ENCODE peak calls at places on chromosomes 1 and 21, in seven cellular contexts. T is natural killer cell, X is heart right ventricle, B is mesothelial cell of epicardium, Q is Calu3, J is suprapubic skin, E is thyroid gland. P is an unnamed sample.

GRCh38 chr1:99850458-99850974 is 355 bp downstream of the AGL start:
- DNase-seq in Q (no peak), B (no peak), E (no peak), J (no peak), X (peak; percentile 6), T (no peak), P (no peak)

GRCh38 chr1:229101475-229101874 is 169.4 kb upstream of the RAB4A start:
- DNase-seq in B (no peak), E (no peak), T (no peak), J (no peak), X (no peak), Q (no peak), P (peak; percentile 22)

GRCh38 chr1:57252597-57253306 is 171.1 kb downstream of the DAB1 start:
- DNase-seq in Q (no peak), T (no peak), J (no peak), E (no peak), B (no peak), X (no peak), P (no peak)

GRCh38 chr1:209511169-209511568 is 72.3 kb upstream of the CAMK1G start:
- DNase-seq in X (no peak), Q (no peak), E (no peak), J (no peak), B (no peak), T (no peak), P (no peak)

GRCh38 chr1:146012703-146013565 is 8.6 kb downstream of the HJV start:
- DNase-seq in E (peak; percentile 46), Q (peak; percentile 74), B (no peak), T (peak; percentile 31), X (peak; percentile 60), J (no peak), P (no peak)

GRCh38 chr1:10866314-10867091 is 70.1 kb upstream of the CASZ1 start:
- DNase-seq in J (no peak), E (peak; percentile 13), T (no peak), B (no peak), Q (peak; percentile 4), X (no peak), P (no peak)

GRCh38 chr1:178496410-178497135 is at the start of gene CLEC20A:
- DNase-seq in X (no peak), Q (no peak), E (no peak), J (no peak), B (no peak), T (no peak), P (no peak)

GRCh38 chr1:45583666-45584350 is at the start of gene NASP:
- DNase-seq in E (peak; percentile 89), B (peak; percentile 79), T (peak; percentile 96), J (peak; percentile 96), X (peak; percentile 90), Q (peak; percentile 92), P (peak; percentile 92)

GRCh38 chr21:30689822-30690221 is 28.8 kb downstream of the KRTAP21-3 start:
- DNase-seq in T (no peak), Q (no peak), B (no peak), J (no peak), X (no peak), E (no peak), P (no peak)

GRCh38 chr1:22030057-22030456 is 22.5 kb upstream of the CDC42 start:
- DNase-seq in T (no peak), Q (no peak), E (no peak), J (no peak), B (no peak), X (no peak), P (no peak)

GRCh38 chr1:22026924-22027289 is 25.4 kb downstream of the CELA3A start:
- DNase-seq in E (no peak), J (no peak), T (no peak), X (no peak), B (no peak), Q (no peak), P (no peak)

GRCh38 chr1:22025368-22026154 is 24.1 kb downstream of the CELA3A start:
- DNase-seq in T (peak; percentile 80), E (peak; percentile 82), J (peak; percentile 95), B (peak; percentile 68), X (peak; percentile 91), Q (peak; percentile 81), P (peak; percentile 86)

GRCh38 chr1:22021061-22021460 is 19.6 kb downstream of the CELA3A start:
- DNase-seq in Q (no peak), X (no peak), T (no peak), J (no peak), B (no peak), E (no peak), P (no peak)

DNA sequence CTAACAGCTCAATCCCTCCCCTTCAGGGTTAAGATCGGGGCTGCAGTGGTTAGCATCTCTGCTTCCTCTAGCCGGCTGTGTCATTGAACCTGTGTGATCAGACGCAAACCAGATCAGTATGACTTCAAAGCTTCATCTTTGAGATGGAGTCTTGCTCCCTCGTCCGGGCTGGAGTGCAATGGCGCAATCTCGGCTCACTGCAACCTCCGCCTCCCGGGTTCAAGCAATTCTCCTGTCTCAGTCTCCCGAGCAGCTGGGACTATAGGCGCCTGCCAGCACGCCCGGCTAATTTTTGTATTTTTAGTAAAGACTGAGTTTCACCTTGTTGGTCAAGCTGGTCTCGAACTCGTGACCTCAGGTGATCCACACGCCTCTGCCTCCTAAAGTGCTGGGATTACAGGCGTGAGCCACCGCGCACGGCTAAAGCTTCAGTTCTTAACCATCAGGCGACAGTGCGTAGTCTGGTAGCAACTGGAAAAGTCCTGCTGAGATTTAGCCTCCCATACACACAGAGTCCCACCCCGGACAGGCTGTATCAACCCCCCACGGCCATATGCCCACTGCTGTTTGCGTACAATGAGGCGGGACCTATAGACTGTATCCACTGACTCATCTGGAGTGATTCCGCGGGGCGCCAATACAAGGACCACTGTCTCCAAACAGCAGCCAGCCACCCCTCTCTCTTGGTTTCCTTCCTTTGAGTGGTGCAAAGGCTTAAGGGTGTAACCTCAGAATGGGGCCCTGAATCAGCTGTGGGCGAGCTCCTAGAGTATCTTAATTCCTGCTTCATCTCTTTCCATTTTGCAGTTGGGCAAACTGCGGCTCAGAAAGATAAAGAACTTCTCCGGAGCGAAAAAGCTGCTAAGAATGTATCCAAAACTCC is 23.3 kb downstream of the CELA3A start:
- DNase-seq in X (peak; percentile 65), Q (no peak), B (no peak), T (peak; percentile 77), E (peak; percentile 51), J (peak; percentile 85), P (no peak)
- TF ChIP-seq CTCF in X (no peak), Q (no peak), B (no peak), T (no peak), E (no peak), J (no peak), P (no peak)

GRCh38 chr1:34398916-34399275 is 222.2 kb downstream of the C1orf94 start:
- DNase-seq in T (no peak), E (no peak), J (no peak), B (no peak), X (no peak), Q (no peak), P (no peak)
- TF ChIP-seq CTCF in T (no peak), E (no peak), J (no peak), B (no peak), X (no peak), Q (no peak), P (peak; percentile 46)

DNA sequence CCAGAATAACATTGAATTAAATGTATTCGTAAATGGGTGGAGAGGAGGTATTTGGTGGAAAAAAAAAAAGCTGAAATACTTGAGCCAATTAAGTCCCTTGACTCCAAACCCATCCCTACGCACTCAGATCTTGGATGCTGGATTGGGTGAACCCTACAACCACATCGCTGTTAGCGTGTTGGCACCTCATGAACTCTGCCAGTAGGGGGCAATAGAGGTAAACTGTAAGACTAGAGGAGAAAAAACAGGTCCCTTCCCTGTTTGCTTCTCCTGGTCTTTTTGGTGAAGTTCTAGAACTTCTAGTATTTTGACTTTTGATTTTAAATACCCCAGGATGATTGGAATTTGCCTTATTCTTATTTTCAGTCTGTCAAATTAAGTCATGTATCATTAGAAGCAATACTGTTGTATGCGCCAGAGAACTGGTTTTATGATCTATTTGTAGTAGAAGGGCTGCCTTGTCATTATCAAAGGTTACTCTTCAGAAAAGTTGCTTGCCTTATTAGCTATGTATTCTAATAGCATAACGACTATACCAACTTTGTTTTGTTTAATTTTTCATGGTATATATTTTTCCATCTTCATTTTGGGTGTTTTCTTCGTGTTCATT is 1.9 kb upstream of the OR13G1 start:
- DNase-seq in B (no peak), X (peak; percentile 5), E (peak; percentile 64), J (no peak), T (no peak), Q (peak; percentile 16), P (no peak)
- TF ChIP-seq CTCF in B (peak; percentile 80), X (peak; percentile 51), E (peak; percentile 84), J (peak; percentile 35), T (peak; percentile 68), Q (peak; percentile 45), P (peak; percentile 85)

GRCh38 chr21:36069713-36070573 is at the start of gene CBR1:
- DNase-seq in B (peak; percentile 45), T (peak; percentile 69), E (peak; percentile 92), Q (peak; percentile 87), X (peak; percentile 88), J (peak; percentile 97), P (peak; percentile 79)
- TF ChIP-seq CTCF in B (no peak), T (no peak), E (no peak), Q (no peak), X (no peak), J (no peak), P (no peak)

GRCh38 chr1:30725450-30726095 is 2.2 kb upstream of the MATN1 start:
- DNase-seq in E (no peak), X (no peak), B (no peak), Q (no peak), J (no peak), T (no peak), P (no peak)

GRCh38 chr1:30722175-30722537 is 1.2 kb downstream of the MATN1 start:
- DNase-seq in X (no peak), T (no peak), Q (peak; percentile 51), B (no peak), J (no peak), E (peak; percentile 95), P (no peak)

GRCh38 chr1:30724655-30725421 is 1.5 kb upstream of the MATN1 start:
- DNase-seq in B (no peak), J (no peak), T (no peak), X (no peak), E (no peak), Q (no peak), P (no peak)

GRCh38 chr1:30723296-30723897 is at the start of gene MATN1:
- DNase-seq in X (no peak), T (no peak), J (no peak), E (no peak), Q (no peak), B (no peak), P (no peak)

GRCh38 chr1:30724175-30724574 is 790 bp upstream of the MATN1 start:
- DNase-seq in B (no peak), T (no peak), E (no peak), Q (no peak), X (no peak), J (no peak), P (no peak)
- TF ChIP-seq CTCF in B (no peak), T (no peak), E (no peak), Q (peak; percentile 13), X (no peak), J (no peak), P (peak; percentile 32)

P was measured in type B pancreatic cell.